ENCODE peak calls at places on chromosomes 7 and 10, in six cellular contexts. One of them, this sample, is unnamed.

GRCh38 chr10:71382757-71383156 is 14.0 kb upstream of the CDH23 start:
- DNase-seq in psoas muscle: no peak
- DNase-seq in A172: no peak
- DNase-seq in LoVo: no peak
- DNase-seq in hippocampal formation: no peak
- DNase-seq in T-helper 9 cell: no peak
- DNase-seq in this sample: no peak

GRCh38 chr7:6260291-6261183 is 11.9 kb downstream of the CYTH3 start:
- DNase-seq in psoas muscle: no peak
- DNase-seq in A172: no peak
- DNase-seq in LoVo: no peak
- DNase-seq in hippocampal formation: no peak
- DNase-seq in T-helper 9 cell: no peak
- DNase-seq in this sample: no peak

GRCh38 chr10:35642023-35642792 is at the start of gene FZD8:
- DNase-seq in psoas muscle: peak
- DNase-seq in A172: peak
- DNase-seq in LoVo: peak
- DNase-seq in hippocampal formation: peak
- DNase-seq in T-helper 9 cell: peak
- DNase-seq in this sample: peak

GRCh38 chr10:112314822-112315474 is 31.7 kb downstream of the TECTB start:
- DNase-seq in psoas muscle: peak
- DNase-seq in A172: peak
- DNase-seq in LoVo: peak
- DNase-seq in hippocampal formation: peak
- DNase-seq in T-helper 9 cell: peak
- DNase-seq in this sample: peak

GRCh38 chr10:70769121-70769520 is 16.1 kb downstream of the TBATA start:
- DNase-seq in psoas muscle: no peak
- DNase-seq in A172: no peak
- DNase-seq in LoVo: no peak
- DNase-seq in hippocampal formation: no peak
- DNase-seq in T-helper 9 cell: no peak
- DNase-seq in this sample: no peak

GRCh38 chr7:65371468-65371867 is 2.2 kb upstream of the ZNF92 start:
- DNase-seq in psoas muscle: no peak
- DNase-seq in A172: no peak
- DNase-seq in LoVo: no peak
- DNase-seq in hippocampal formation: peak
- DNase-seq in T-helper 9 cell: no peak
- DNase-seq in this sample: no peak

GRCh38 chr10:102504179-102504975 is 605 bp downstream of the SUFU start:
- DNase-seq in psoas muscle: peak
- DNase-seq in A172: peak
- DNase-seq in LoVo: no peak
- DNase-seq in hippocampal formation: peak
- DNase-seq in T-helper 9 cell: peak
- DNase-seq in this sample: no peak

GRCh38 chr7:13540429-13540828 is 449.0 kb downstream of the ETV1 start:
- DNase-seq in psoas muscle: no peak
- DNase-seq in A172: peak
- DNase-seq in LoVo: no peak
- DNase-seq in hippocampal formation: no peak
- DNase-seq in T-helper 9 cell: no peak
- DNase-seq in this sample: no peak

GRCh38 chr7:96097802-96098201 is 224.1 kb downstream of the SLC25A13 start:
- DNase-seq in psoas muscle: no peak
- DNase-seq in A172: no peak
- DNase-seq in LoVo: no peak
- DNase-seq in hippocampal formation: no peak
- DNase-seq in T-helper 9 cell: no peak
- DNase-seq in this sample: no peak

GRCh38 chr7:44639701-44640321 is 33.4 kb downstream of the OGDH start:
- DNase-seq in psoas muscle: no peak
- DNase-seq in A172: peak
- DNase-seq in LoVo: peak
- DNase-seq in hippocampal formation: no peak
- DNase-seq in T-helper 9 cell: no peak
- DNase-seq in this sample: peak

GRCh38 chr10:3813267-3813666 is 28.3 kb upstream of the KLF6 start:
- DNase-seq in psoas muscle: no peak
- DNase-seq in A172: no peak
- DNase-seq in LoVo: no peak
- DNase-seq in hippocampal formation: no peak
- DNase-seq in T-helper 9 cell: no peak
- DNase-seq in this sample: no peak

GRCh38 chr10:76543655-76544054 is 1094.0 kb downstream of the KCNMA1 start:
- DNase-seq in psoas muscle: no peak
- DNase-seq in A172: peak
- DNase-seq in LoVo: no peak
- DNase-seq in hippocampal formation: no peak
- DNase-seq in T-helper 9 cell: no peak
- DNase-seq in this sample: no peak

GRCh38 chr10:687583-688286 is 1.7 kb downstream of the DIP2C start:
- DNase-seq in psoas muscle: no peak
- DNase-seq in A172: no peak
- DNase-seq in LoVo: no peak
- DNase-seq in hippocampal formation: no peak
- DNase-seq in T-helper 9 cell: no peak
- DNase-seq in this sample: no peak

GRCh38 chr7:116138202-116138801 is 72.0 kb upstream of the TES start:
- DNase-seq in psoas muscle: no peak
- DNase-seq in A172: peak
- DNase-seq in LoVo: peak
- DNase-seq in hippocampal formation: peak
- DNase-seq in T-helper 9 cell: no peak
- DNase-seq in this sample: peak

GRCh38 chr10:70832852-70833542 is 17.2 kb downstream of the SGPL1 start:
- DNase-seq in psoas muscle: no peak
- DNase-seq in A172: peak
- DNase-seq in LoVo: no peak
- DNase-seq in hippocampal formation: no peak
- DNase-seq in T-helper 9 cell: no peak
- DNase-seq in this sample: no peak

GRCh38 chr10:4053940-4054339 is 268.9 kb upstream of the KLF6 start:
- DNase-seq in psoas muscle: no peak
- DNase-seq in A172: no peak
- DNase-seq in LoVo: no peak
- DNase-seq in hippocampal formation: no peak
- DNase-seq in T-helper 9 cell: no peak
- DNase-seq in this sample: no peak

GRCh38 chr7:140062528-140063299 is at the start of gene PARP12:
- DNase-seq in psoas muscle: peak
- DNase-seq in A172: peak
- DNase-seq in LoVo: peak
- DNase-seq in hippocampal formation: peak
- DNase-seq in T-helper 9 cell: peak
- DNase-seq in this sample: peak

This sample was measured in frontal cortex.